ENCODE peak calls at places on chromosomes 13 and 19, in eight cellular contexts. A, T, G, E, I, Z, U and X are unnamed samples.

GRCh38 chr13:75226092-75226491 is 255.9 kb downstream of the TBC1D4 start:
- DNase-seq in I (peak), Z (no peak), A (no peak), T (no peak), E (no peak), U (no peak), G (no peak), X (peak)

GRCh38 chr13:21637296-21637695 is 33.3 kb upstream of the MICU2 start:
- DNase-seq in I (peak), A (no peak), G (no peak), T (no peak), U (peak), Z (no peak), E (no peak), X (peak)

GRCh38 chr13:87147076-87147475 is 524.1 kb upstream of the SLITRK5 start:
- DNase-seq in G (no peak), Z (no peak), T (no peak), E (no peak), U (no peak), I (no peak), A (no peak), X (peak)

GRCh38 chr19:52028780-52029123 is 573 bp upstream of the ZNF614 start:
- DNase-seq in E (no peak), Z (no peak), U (no peak), T (no peak), I (no peak), A (no peak), G (no peak), X (no peak)

GRCh38 chr19:39301021-39301420 is 4.8 kb downstream of the IFNL1 start:
- DNase-seq in E (no peak), G (no peak), U (no peak), I (no peak), Z (peak), T (no peak), A (no peak), X (no peak)

GRCh38 chr19:40305403-40305802 is 20.3 kb upstream of the AKT2 start:
- DNase-seq in U (peak), A (peak), Z (peak), T (peak), I (peak), E (peak), G (peak), X (peak)

GRCh38 chr19:32702010-32702409 is 10.4 kb downstream of the NUDT19 start:
- DNase-seq in G (no peak), U (no peak), A (no peak), T (no peak), I (no peak), Z (no peak), E (no peak), X (peak)

GRCh38 chr19:9040131-9040530 is 29.9 kb upstream of the MUC16 start:
- DNase-seq in T (no peak), E (no peak), G (no peak), Z (no peak), A (no peak), U (no peak), I (no peak), X (no peak)

GRCh38 chr19:4456566-4456842 is 1.1 kb downstream of the UBXN6 start:
- DNase-seq in E (no peak), Z (no peak), I (peak), G (no peak), U (no peak), T (no peak), A (no peak), X (peak)

GRCh38 chr13:88701551-88701950 is 1030.4 kb downstream of the SLITRK5 start:
- DNase-seq in I (no peak), T (no peak), U (no peak), Z (no peak), A (no peak), E (no peak), G (no peak), X (peak)

GRCh38 chr19:46970815-46971214 is 48.8 kb upstream of the NPAS1 start:
- DNase-seq in Z (no peak), U (no peak), G (no peak), T (no peak), A (no peak), I (peak), E (no peak), X (peak)

GRCh38 chr19:44689290-44690130 is 9.4 kb upstream of the CEACAM16 start:
- DNase-seq in U (peak), Z (peak), G (peak), T (peak), A (peak), E (peak), I (peak), X (peak)

GRCh38 chr19:50206191-50206590 is 2.8 kb downstream of the MYH14 start:
- DNase-seq in Z (no peak), E (no peak), A (no peak), G (no peak), U (no peak), I (no peak), T (no peak), X (no peak)

GRCh38 chr13:59247166-59247565 is 916.6 kb downstream of the DIAPH3 start:
- DNase-seq in U (no peak), T (no peak), E (no peak), G (no peak), I (no peak), Z (no peak), A (no peak), X (no peak)

GRCh38 chr13:108496364-108497215 is 132.8 kb upstream of the MYO16 start:
- DNase-seq in E (no peak), Z (no peak), T (no peak), U (peak), I (no peak), A (no peak), G (no peak), X (peak)

GRCh38 chr13:78608254-78608704 is 4.9 kb upstream of the POU4F1 start:
- DNase-seq in I (no peak), Z (no peak), G (no peak), E (no peak), A (no peak), U (no peak), T (no peak), X (no peak)

GRCh38 chr13:35266412-35266811 is 210.1 kb downstream of the MAB21L1 start:
- DNase-seq in I (no peak), G (no peak), U (no peak), T (no peak), A (no peak), E (no peak), Z (no peak), X (no peak)

GRCh38 chr13:42883142-42883541 is 101.8 kb downstream of the FAM216B start:
- DNase-seq in G (no peak), A (no peak), Z (no peak), E (no peak), T (no peak), I (no peak), U (no peak), X (no peak)

GRCh38 chr13:50907781-50908180 is 1.8 kb upstream of the RNASEH2B start:
- DNase-seq in U (no peak), G (no peak), E (no peak), T (no peak), Z (no peak), I (no peak), A (no peak), X (no peak)

GRCh38 chr13:94784066-94784465 is 71.7 kb upstream of the SOX21 start:
- DNase-seq in T (no peak), U (no peak), I (no peak), Z (no peak), E (no peak), A (no peak), G (no peak), X (peak)

GRCh38 chr13:30466841-30467252 is 1.1 kb upstream of the HMGB1 start:
- DNase-seq in E (no peak), Z (no peak), T (no peak), U (no peak), G (no peak), A (no peak), I (peak), X (no peak)

GRCh38 chr19:55080915-55081772 is 5.5 kb downstream of the EPS8L1 start:
- DNase-seq in E (peak), I (peak), G (peak), A (peak), T (no peak), Z (peak), U (peak), X (peak)

GRCh38 chr19:13013649-13014048 is 18.4 kb downstream of the NFIX start:
- DNase-seq in E (no peak), A (no peak), I (no peak), G (no peak), U (no peak), T (no peak), Z (no peak), X (no peak)